ENCODE peak calls at places on chromosomes 7 and 10, in eight cellular contexts. E is PC-3; I is stimulated activated CD8-positive, alpha-beta memory T cell treated with anti-CD3 and anti-CD28 coated beads, Interleukin-2, amount 100 ng/mL, for 48 hours; A is non-pigmented ciliary epithelial cell; O is B cell; R is activated CD4-positive, alpha-beta T cell treated with anti-CD3 and anti-CD28 coated beads, Interleukin-2, amount 50 U/mL, for 4 hours; T is posterior cingulate gyrus; Z is cardiac muscle cell. D is an unnamed sample.

GRCh38 chr10:116744849-116745248 is 2.5 kb upstream of the HSPA12A start:
- DNase-seq in E (no peak), I (no peak), A (no peak), O (no peak), R (no peak), T (no peak), Z (no peak), D (no peak)

GRCh38 chr10:101939718-101940117 is 96.1 kb upstream of the KCNIP2 start:
- DNase-seq in E (no peak), I (no peak), A (no peak), O (no peak), R (no peak), T (no peak), Z (no peak), D (no peak)

GRCh38 chr7:34019431-34019830 is 114.1 kb downstream of the BMPER start:
- DNase-seq in E (no peak), I (no peak), A (no peak), O (no peak), R (no peak), T (no peak), Z (no peak), D (no peak)

GRCh38 chr7:138125598-138126111 is 49.4 kb downstream of the AKR1D1 start:
- DNase-seq in E (peak), I (no peak), A (no peak), O (peak), R (no peak), T (no peak), Z (no peak), D (no peak)

GRCh38 chr7:21908746-21909145 is 37.0 kb downstream of the CDCA7L start:
- DNase-seq in E (no peak), I (no peak), A (no peak), O (no peak), R (no peak), T (no peak), Z (no peak), D (no peak)

GRCh38 chr7:133061357-133061756 is 20.5 kb downstream of the CHCHD3 start:
- DNase-seq in E (no peak), I (no peak), A (no peak), O (no peak), R (no peak), T (no peak), Z (peak), D (no peak)

GRCh38 chr7:25456467-25457171 is 228.3 kb upstream of the NPVF start:
- DNase-seq in E (no peak), I (no peak), A (no peak), O (no peak), R (no peak), T (no peak), Z (peak), D (no peak)

GRCh38 chr10:113007343-113007771 is 57.3 kb downstream of the TCF7L2 start:
- DNase-seq in E (no peak), I (no peak), A (no peak), O (no peak), R (peak), T (no peak), Z (no peak), D (no peak)

GRCh38 chr7:27677912-27678612 is 15.4 kb upstream of the HIBADH start:
- DNase-seq in E (peak), I (no peak), A (peak), O (no peak), R (no peak), T (no peak), Z (no peak), D (no peak)

GRCh38 chr10:1454964-1455363 is 282.4 kb downstream of the ADARB2 start:
- DNase-seq in E (no peak), I (no peak), A (no peak), O (no peak), R (no peak), T (no peak), Z (no peak), D (no peak)

GRCh38 chr10:73768881-73769280 is 13.0 kb upstream of the CHCHD1 start:
- DNase-seq in E (no peak), I (no peak), A (no peak), O (peak), R (peak), T (peak), Z (no peak), D (no peak)

GRCh38 chr10:71999360-72000072 is 35.3 kb downstream of the CHST3 start:
- DNase-seq in E (no peak), I (no peak), A (no peak), O (peak), R (no peak), T (peak), Z (no peak), D (peak)

GRCh38 chr10:132879408-132880147 is 62.8 kb downstream of the CFAP46 start:
- DNase-seq in E (no peak), I (no peak), A (no peak), O (no peak), R (no peak), T (peak), Z (no peak), D (no peak)

D was measured in hippocampal formation.